ENCODE peak calls at places on chromosomes 4 and X, in nine cellular contexts. R, V, A, I, Y, Z, E, P and L are unnamed samples.
A peak's percentile ranks its signal among the peaks of the same experiment; 100 is the strongest.

GRCh38 chrX:72554448-72555140 is 18.0 kb downstream of the HDAC8 start:
- DNase-seq in A (peak; percentile 11), Z (no peak), V (peak; percentile 76), E (no peak), I (peak; percentile 71), R (peak; percentile 15), Y (no peak), P (peak; percentile 46), L (no peak)

GRCh38 chr4:71186566-71187398 is 152.0 kb upstream of the SLC4A4 start:
- DNase-seq in Y (peak; percentile 88), E (peak; percentile 53), P (peak; percentile 30), Z (peak; percentile 47), A (peak; percentile 75), R (peak; percentile 76), I (peak; percentile 71), V (peak; percentile 37), L (peak; percentile 68)

GRCh38 chrX:21989415-21989814 is 42.7 kb upstream of the PHEX start:
- DNase-seq in V (no peak), Z (no peak), E (no peak), I (no peak), P (no peak), Y (no peak), A (no peak), R (no peak), L (no peak)

GRCh38 chr4:54320826-54321320 is 91.8 kb downstream of the PDGFRA start:
- DNase-seq in I (no peak), P (no peak), A (no peak), V (no peak), R (no peak), Y (no peak), E (no peak), Z (no peak), L (no peak)

GRCh38 chrX:48957477-48957826 is at the start of gene OTUD5:
- DNase-seq in V (no peak), Z (peak; percentile 67), P (peak; percentile 52), I (no peak), A (peak; percentile 74), Y (peak; percentile 87), R (no peak), E (peak; percentile 62), L (peak; percentile 81)

GRCh38 chr4:119508281-119508680 is 120.3 kb downstream of the PDE5A start:
- DNase-seq in V (no peak), A (no peak), R (no peak), I (no peak), P (peak; percentile 66), Y (no peak), E (no peak), Z (no peak), L (no peak)

GRCh38 chrX:107117993-107118321 is 665 bp downstream of the RBM41 start:
- DNase-seq in A (peak; percentile 10), Y (no peak), I (no peak), V (no peak), Z (no peak), P (peak; percentile 4), E (peak; percentile 3), R (no peak), L (peak; percentile 3)

GRCh38 chrX:9308426-9308825 is 156.4 kb upstream of the TBL1X start:
- DNase-seq in I (no peak), Y (no peak), Z (no peak), P (no peak), E (no peak), V (no peak), R (no peak), A (no peak), L (no peak)

GRCh38 chr4:168598191-168598590 is 101.3 kb downstream of the PALLD start:
- DNase-seq in I (no peak), Y (no peak), A (no peak), P (no peak), R (no peak), V (no peak), E (no peak), Z (no peak), L (no peak)

GRCh38 chr4:149999485-150000074 is 78.7 kb upstream of the DCLK2 start:
- DNase-seq in E (peak; percentile 10), Z (no peak), R (peak; percentile 31), A (peak; percentile 71), P (peak; percentile 83), V (peak; percentile 53), Y (no peak), I (peak; percentile 25), L (peak; percentile 6)

GRCh38 chr4:168693750-168694470 is 197.1 kb downstream of the PALLD start:
- DNase-seq in I (no peak), P (no peak), Z (no peak), R (no peak), E (no peak), A (peak; percentile 63), V (no peak), Y (no peak), L (no peak)

GRCh38 chr4:3613980-3614730 is 81.9 kb upstream of the LRPAP1 start:
- DNase-seq in A (no peak), Z (no peak), V (peak; percentile 29), Y (no peak), R (peak; percentile 27), P (no peak), I (peak; percentile 7), E (no peak), L (no peak)

GRCh38 chr4:81724925-81725329 is 253.2 kb upstream of the RASGEF1B start:
- DNase-seq in A (no peak), Z (peak; percentile 39), P (no peak), E (no peak), I (peak; percentile 67), R (peak; percentile 55), V (peak; percentile 32), Y (peak; percentile 46), L (no peak)

GRCh38 chr4:142285222-142285583 is 560.9 kb downstream of the INPP4B start:
- DNase-seq in E (no peak), Z (no peak), I (no peak), Y (no peak), A (no peak), R (no peak), P (no peak), V (no peak), L (no peak)

GRCh38 chr4:86338989-86339388 is 20.9 kb downstream of the MAPK10 start:
- DNase-seq in Y (no peak), P (peak; percentile 97), Z (no peak), V (no peak), R (no peak), I (peak; percentile 48), A (peak; percentile 92), E (no peak), L (no peak)